ENCODE peak calls at places on chromosomes 7 and 10, in seven cellular contexts. O is sigmoid colon, Q is colonic mucosa, M is IMR-90, U is SK-N-SH, C is mucosa of descending colon, K is fibroblast of pulmonary artery. G is an unnamed sample.

GRCh38 chr7:22442187-22442886 is 57.7 kb downstream of the STEAP1B start:
- DNase-seq in O (no peak), Q (no peak), M (no peak), U (no peak), C (peak; percentile 28), K (no peak), G (no peak)

GRCh38 chr7:28041508-28042314 is 138.9 kb downstream of the JAZF1 start:
- DNase-seq in O (no peak), Q (no peak), M (peak; percentile 90), U (no peak), C (no peak), K (peak; percentile 63), G (no peak)

GRCh38 chr10:131172433-131172832 is 139.1 kb downstream of the TCERG1L start:
- DNase-seq in O (peak; percentile 30), Q (no peak), M (no peak), U (no peak), C (no peak), K (no peak), G (no peak)

GRCh38 chr10:76127984-76128589 is 696.7 kb downstream of the LRMDA start:
- DNase-seq in O (no peak), Q (no peak), M (peak; percentile 13), U (no peak), C (no peak), K (peak; percentile 69), G (no peak)

GRCh38 chr7:128321044-128321422 is 22.7 kb downstream of the RBM28 start:
- DNase-seq in O (no peak), Q (no peak), M (no peak), U (no peak), C (no peak), K (no peak), G (no peak)

GRCh38 chr7:124566576-124566975 is 199.0 kb downstream of the GPR37 start:
- DNase-seq in O (no peak), Q (no peak), M (peak; percentile 45), U (no peak), C (no peak), K (peak; percentile 8), G (no peak)

GRCh38 chr7:20318933-20319332 is 11.8 kb upstream of the ITGB8 start:
- DNase-seq in O (no peak), Q (no peak), M (no peak), U (no peak), C (no peak), K (no peak), G (no peak)

GRCh38 chr7:133528796-133529195 is 275.9 kb downstream of the EXOC4 start:
- DNase-seq in O (no peak), Q (no peak), M (no peak), U (peak; percentile 27), C (no peak), K (no peak), G (no peak)

GRCh38 chr10:72738476-72738875 is 46.5 kb downstream of the MCU start:
- DNase-seq in O (no peak), Q (no peak), M (no peak), U (no peak), C (no peak), K (peak; percentile 79), G (no peak)

GRCh38 chr7:45159296-45159695 is 1.7 kb downstream of the RAMP3 start:
- DNase-seq in O (peak; percentile 37), Q (no peak), M (no peak), U (no peak), C (no peak), K (no peak), G (no peak)

GRCh38 chr10:27611209-27611608 is 107.1 kb downstream of the RAB18 start:
- DNase-seq in O (no peak), Q (no peak), M (peak; percentile 85), U (no peak), C (no peak), K (no peak), G (no peak)

GRCh38 chr10:131743190-131744151 is 157.3 kb upstream of the PPP2R2D start:
- DNase-seq in O (peak; percentile 47), Q (no peak), M (no peak), U (peak; percentile 53), C (no peak), K (no peak), G (no peak)

GRCh38 chr10:506451-507354 is 182.8 kb downstream of the DIP2C start:
- DNase-seq in O (peak; percentile 56), Q (no peak), M (no peak), U (no peak), C (no peak), K (no peak), G (no peak)

GRCh38 chr10:73591935-73592699 is 975 bp upstream of the USP54 start:
- DNase-seq in O (peak; percentile 71), Q (peak; percentile 93), M (no peak), U (peak; percentile 17), C (peak; percentile 74), K (peak; percentile 64), G (no peak)

GRCh38 chr10:23525406-23525805 is 86.5 kb downstream of the OTUD1 start:
- DNase-seq in O (no peak), Q (peak; percentile 20), M (peak; percentile 7), U (peak; percentile 37), C (no peak), K (peak; percentile 50), G (peak; percentile 34)

GRCh38 chr10:73886625-73887024 is 12.3 kb upstream of the CAMK2G start:
- DNase-seq in O (no peak), Q (no peak), M (no peak), U (no peak), C (no peak), K (no peak), G (no peak)

GRCh38 chr7:100840470-100841100 is 11.9 kb upstream of the SLC12A9 start:
- DNase-seq in O (no peak), Q (no peak), M (no peak), U (no peak), C (no peak), K (no peak), G (no peak)

GRCh38 chr10:44386546-44387052 is 1.7 kb upstream of the CXCL12 start:
- DNase-seq in O (peak; percentile 81), Q (peak; percentile 46), M (peak; percentile 62), U (peak; percentile 95), C (peak; percentile 77), K (peak; percentile 76), G (peak; percentile 57)

GRCh38 chr7:73518470-73518869 is 3.6 kb downstream of the BAZ1B start:
- DNase-seq in O (no peak), Q (no peak), M (no peak), U (no peak), C (no peak), K (no peak), G (no peak)

GRCh38 chr7:80781561-80781979 is 137.3 kb downstream of the SEMA3C start:
- DNase-seq in O (peak; percentile 87), Q (no peak), M (peak; percentile 71), U (no peak), C (no peak), K (peak; percentile 95), G (no peak)

GRCh38 chr7:2897023-2897422 is 52.9 kb upstream of the GNA12 start:
- DNase-seq in O (no peak), Q (no peak), M (no peak), U (no peak), C (no peak), K (no peak), G (no peak)

GRCh38 chr7:2896141-2896540 is 52.0 kb upstream of the GNA12 start:
- DNase-seq in O (no peak), Q (no peak), M (no peak), U (peak; percentile 64), C (no peak), K (no peak), G (no peak)

GRCh38 chr7:2894118-2894940 is 50.2 kb upstream of the GNA12 start:
- DNase-seq in O (no peak), Q (no peak), M (no peak), U (no peak), C (peak; percentile 53), K (no peak), G (peak; percentile 68)

GRCh38 chr7:2892571-2892970 is 48.5 kb upstream of the GNA12 start:
- DNase-seq in O (no peak), Q (no peak), M (no peak), U (no peak), C (no peak), K (no peak), G (no peak)

GRCh38 chr7:2893411-2893861 is 49.3 kb upstream of the GNA12 start:
- DNase-seq in O (no peak), Q (no peak), M (no peak), U (no peak), C (no peak), K (no peak), G (no peak)
- H3K4me3 ChIP-seq in O (no peak overlapping the region), Q (no peak overlapping the region), M (no peak overlapping the region), U (no peak overlapping the region), C (no peak overlapping the region), K (no peak overlapping the region), G (no peak overlapping the region)

GRCh38 chr7:7858559-7858958 is 110.0 kb upstream of the GLCCI1 start:
- DNase-seq in O (no peak), Q (no peak), M (no peak), U (no peak), C (no peak), K (no peak), G (no peak)

GRCh38 chr7:7851991-7852390 is 116.6 kb upstream of the GLCCI1 start:
- DNase-seq in O (no peak), Q (no peak), M (no peak), U (no peak), C (no peak), K (no peak), G (no peak)

GRCh38 chr7:7861211-7861633 is 107.4 kb upstream of the GLCCI1 start:
- DNase-seq in O (no peak), Q (no peak), M (peak; percentile 87), U (no peak), C (no peak), K (peak; percentile 40), G (no peak)

GRCh38 chr7:7862393-7862792 is 106.2 kb upstream of the GLCCI1 start:
- DNase-seq in O (no peak), Q (no peak), M (peak; percentile 17), U (no peak), C (no peak), K (no peak), G (no peak)

DNA sequence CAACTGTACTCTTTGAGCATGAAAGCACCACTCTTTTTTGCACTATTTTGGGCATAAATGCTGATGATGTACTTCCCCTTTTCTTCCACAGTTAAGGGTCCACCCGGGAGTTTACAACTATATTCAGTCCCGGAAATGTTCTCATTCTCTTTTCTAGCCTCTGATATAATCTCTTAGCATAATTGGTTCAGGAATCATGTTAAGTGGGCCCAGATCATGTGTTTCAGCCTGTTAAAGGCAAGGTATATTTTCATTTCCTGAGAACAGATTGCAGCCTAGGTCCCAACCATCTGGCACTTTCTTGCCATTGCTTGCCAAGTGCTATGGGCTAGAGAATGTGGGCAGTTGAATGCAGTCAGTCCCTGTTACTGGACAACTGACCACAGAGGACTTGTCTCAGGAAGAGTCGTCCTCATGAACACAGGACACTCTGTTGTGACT is 111.4 kb upstream of the GLCCI1 start:
- DNase-seq in O (no peak), Q (no peak), M (no peak), U (no peak), C (no peak), K (no peak), G (peak; percentile 51)
- H3K4me3 ChIP-seq in O (no peak overlapping the region), Q (no peak overlapping the region), M (no peak overlapping the region), U (no peak overlapping the region), C (no peak overlapping the region), K (no peak overlapping the region), G (no peak overlapping the region)

GRCh38 chr7:157964521-157964920 is 623.1 kb downstream of the PTPRN2 start:
- DNase-seq in O (no peak), Q (no peak), M (no peak), U (no peak), C (no peak), K (no peak), G (no peak)
- H3K4me3 ChIP-seq in O (no peak overlapping the region), Q (no peak overlapping the region), M (no peak overlapping the region), U (no peak overlapping the region), C (no peak overlapping the region), K (no peak overlapping the region), G (no peak overlapping the region)

GRCh38 chr10:102241037-102241443 is 272 bp downstream of the PITX3 start:
- DNase-seq in O (peak; percentile 73), Q (no peak), M (no peak), U (no peak), C (no peak), K (no peak), G (no peak)
- H3K4me3 ChIP-seq in O (peak overlapping the region; percentile 31), Q (peak overlapping the region; percentile 52), M (peak overlapping the region; percentile 65), U (peak overlapping the region; percentile 62), C (no peak overlapping the region), K (peak overlapping the region; percentile 67), G (peak overlapping the region; percentile 74)

G was measured in MM.1S.